ENCODE peak calls at places on chromosome 21, in six cellular contexts. N, T, I, B, E and C are unnamed samples.

GRCh38 chr21:45957551-45957950 is 24.0 kb upstream of the COL6A1 start:
- DNase-seq in N (no peak), T (no peak), I (no peak), B (no peak), E (no peak), C (no peak)

GRCh38 chr21:39326607-39327307 is 13.3 kb upstream of the BRWD1 start:
- DNase-seq in N (no peak), T (no peak), I (no peak), B (no peak), E (no peak), C (no peak)

GRCh38 chr21:28949318-28949717 is 43.4 kb downstream of the LTN1 start:
- DNase-seq in N (no peak), T (no peak), I (no peak), B (no peak), E (no peak), C (no peak)

GRCh38 chr21:35575280-35575915 is 484.9 kb downstream of the SETD4 start:
- DNase-seq in N (no peak), T (peak), I (no peak), B (no peak), E (no peak), C (no peak)

GRCh38 chr21:38984982-38985422 is 179.3 kb downstream of the ETS2 start:
- DNase-seq in N (peak), T (no peak), I (no peak), B (no peak), E (no peak), C (no peak)

GRCh38 chr21:44647222-44647552 is 973 bp downstream of the KRTAP10-11 start:
- DNase-seq in N (no peak), T (no peak), I (no peak), B (no peak), E (no peak), C (no peak)

GRCh38 chr21:44892536-44893277 is 19.2 kb upstream of the PTTG1IP start:
- DNase-seq in N (peak), T (peak), I (peak), B (peak), E (peak), C (no peak)

GRCh38 chr21:34520769-34521508 is 8.9 kb upstream of the KCNE1 start:
- DNase-seq in N (no peak), T (no peak), I (no peak), B (no peak), E (peak), C (no peak)

GRCh38 chr21:37677006-37677405 is 239.3 kb downstream of the KCNJ6 start:
- DNase-seq in N (no peak), T (no peak), I (no peak), B (no peak), E (no peak), C (no peak)

GRCh38 chr21:44914176-44914874 is 6.4 kb downstream of the ITGB2 start:
- DNase-seq in N (peak), T (no peak), I (peak), B (no peak), E (peak), C (no peak)

GRCh38 chr21:43820466-43820865 is 31.1 kb downstream of the RRP1 start:
- DNase-seq in N (no peak), T (no peak), I (no peak), B (no peak), E (peak), C (no peak)

GRCh38 chr21:45550552-45551210 is 8.4 kb upstream of the SLC19A1 start:
- DNase-seq in N (peak), T (no peak), I (no peak), B (peak), E (no peak), C (no peak)

GRCh38 chr21:36699026-36699545 is at the start of gene SIM2:
- DNase-seq in N (no peak), T (peak), I (no peak), B (no peak), E (no peak), C (no peak)

GRCh38 chr21:37546299-37546908 is 179.8 kb downstream of the DYRK1A start:
- DNase-seq in N (no peak), T (no peak), I (no peak), B (no peak), E (no peak), C (no peak)

GRCh38 chr21:27346041-27346448 is 379.2 kb upstream of the ADAMTS5 start:
- DNase-seq in N (no peak), T (peak), I (no peak), B (no peak), E (no peak), C (no peak)

GRCh38 chr21:37348664-37349063 is 17.9 kb upstream of the DYRK1A start:
- DNase-seq in N (no peak), T (no peak), I (no peak), B (no peak), E (no peak), C (no peak)